ENCODE peak calls at places on chromosomes 1 and 21, in six cellular contexts. U, H, X, N, A and K are unnamed samples.

GRCh38 chr1:220076861-220077762 is 12.5 kb downstream of the BPNT1 start:
- DNase-seq in A (no peak), U (peak; percentile 30), X (peak; percentile 4), H (no peak), N (no peak), K (no peak)

GRCh38 chr1:21217812-21218596 is 41.3 kb upstream of the EIF4G3 start:
- DNase-seq in N (no peak), H (no peak), X (peak; percentile 9), A (no peak), U (peak; percentile 53), K (no peak)

GRCh38 chr21:44764319-44765230 is 37.0 kb downstream of the UBE2G2 start:
- DNase-seq in H (no peak), U (no peak), A (no peak), X (no peak), N (no peak), K (no peak)

GRCh38 chr1:109528296-109528695 is 11.4 kb upstream of the GPR61 start:
- DNase-seq in A (no peak), X (no peak), H (no peak), U (no peak), N (no peak), K (no peak)

GRCh38 chr1:168506204-168506819 is 37.5 kb downstream of the XCL2 start:
- DNase-seq in X (peak; percentile 85), U (peak; percentile 89), N (no peak), A (no peak), H (no peak), K (no peak)

GRCh38 chr1:232340448-232340847 is 289.5 kb downstream of the SIPA1L2 start:
- DNase-seq in N (no peak), H (no peak), X (no peak), U (no peak), A (no peak), K (no peak)

GRCh38 chr1:71706030-71706671 is 576.2 kb downstream of the NEGR1 start:
- DNase-seq in H (no peak), U (no peak), A (no peak), N (no peak), X (no peak), K (no peak)

GRCh38 chr1:116722016-116722838 is 32.0 kb upstream of the CD2 start:
- DNase-seq in U (no peak), N (no peak), A (no peak), H (no peak), X (no peak), K (no peak)

GRCh38 chr1:186806477-186806876 is 22.3 kb upstream of the PLA2G4A start:
- DNase-seq in U (peak; percentile 55), X (peak; percentile 39), N (no peak), H (no peak), A (no peak), K (no peak)

GRCh38 chr1:156970017-156970416 is 49.6 kb downstream of the LRRC71 start:
- DNase-seq in H (no peak), U (no peak), N (no peak), X (peak; percentile 24), A (no peak), K (no peak)